ENCODE peak calls at places on chromosomes 6 and 20, in four cellular contexts. N is NCI-H774, M is AG04449, B is ACHN. A is an unnamed sample.
A peak's percentile ranks its signal among the peaks of the same experiment; 100 is the strongest.

GRCh38 chr6:5112065-5112799 is 27.1 kb downstream of the PPP1R3G start:
- DNase-seq in N (no peak), M (no peak), B (peak; percentile 35), A (no peak)

GRCh38 chr20:57387463-57387862 is 3.7 kb upstream of the RBM38 start:
- DNase-seq in N (no peak), M (no peak), B (no peak), A (no peak)

GRCh38 chr20:46701556-46701955 is 7.9 kb upstream of the SLC2A10 start:
- DNase-seq in N (no peak), M (no peak), B (no peak), A (no peak)

GRCh38 chr20:33392016-33392415 is 9.3 kb downstream of the CDK5RAP1 start:
- DNase-seq in N (no peak), M (peak; percentile 87), B (no peak), A (no peak)

GRCh38 chr6:7138111-7138510 is 30.4 kb downstream of the RREB1 start:
- DNase-seq in N (no peak), M (no peak), B (no peak), A (no peak)

GRCh38 chr6:17908831-17909230 is 78.6 kb downstream of the KIF13A start:
- DNase-seq in N (no peak), M (no peak), B (no peak), A (no peak)

GRCh38 chr6:155436981-155437749 is 18.5 kb downstream of the NOX3 start:
- DNase-seq in N (no peak), M (no peak), B (no peak), A (no peak)

GRCh38 chr6:131054392-131055250 is 8.4 kb downstream of the EPB41L2 start:
- DNase-seq in N (no peak), M (no peak), B (peak; percentile 14), A (no peak)